ENCODE peak calls at places on chromosomes 11 and 22, in seven cellular contexts. F, Z, S, M, K, T and P are unnamed samples.

GRCh38 chr11:104033561-104033960 is 2.9 kb upstream of the DDI1 start:
- DNase-seq in Z (no peak), M (no peak), S (no peak), K (no peak), F (no peak), T (no peak), P (no peak)

GRCh38 chr11:62461740-62462522 is 43.1 kb downstream of the SCGB1A1 start:
- DNase-seq in Z (no peak), M (no peak), K (no peak), T (no peak), S (no peak), F (no peak), P (no peak)

GRCh38 chr22:45917146-45917545 is 59.8 kb downstream of the WNT7B start:
- DNase-seq in Z (no peak), K (no peak), T (no peak), F (no peak), M (no peak), S (no peak), P (no peak)

GRCh38 chr11:24859801-24860300 is 363.0 kb downstream of the LUZP2 start:
- DNase-seq in M (no peak), S (no peak), Z (no peak), K (no peak), F (no peak), T (peak), P (no peak)

GRCh38 chr11:118108513-118108912 is 21.8 kb upstream of the SMIM35 start:
- DNase-seq in Z (no peak), T (no peak), M (no peak), S (no peak), K (no peak), F (no peak), P (no peak)

GRCh38 chr11:74641289-74641688 is 48.9 kb downstream of the POLD3 start:
- DNase-seq in Z (no peak), T (no peak), M (no peak), K (no peak), F (no peak), S (no peak), P (no peak)

GRCh38 chr11:110130642-110131238 is 37.5 kb downstream of the ZC3H12C start:
- DNase-seq in M (no peak), S (no peak), K (no peak), Z (peak), F (no peak), T (no peak), P (no peak)

GRCh38 chr22:33869946-33870345 is 50.3 kb downstream of the LARGE1 start:
- DNase-seq in Z (no peak), M (no peak), F (no peak), K (no peak), S (no peak), T (no peak), P (no peak)

GRCh38 chr11:116847612-116848011 is 10.2 kb upstream of the APOA1 start:
- DNase-seq in Z (no peak), S (no peak), M (no peak), T (no peak), F (no peak), K (no peak), P (no peak)

GRCh38 chr11:132058211-132058772 is 687.9 kb downstream of the NTM start:
- DNase-seq in F (peak), T (no peak), K (no peak), S (no peak), M (no peak), Z (peak), P (no peak)

GRCh38 chr11:92770981-92771380 is 198.5 kb upstream of the MTNR1B start:
- DNase-seq in M (no peak), Z (no peak), T (no peak), F (no peak), K (no peak), S (no peak), P (no peak)

GRCh38 chr22:50507421-50507990 is at the start of gene LMF2:
- DNase-seq in M (peak), Z (peak), F (peak), S (peak), T (peak), K (peak), P (peak)

GRCh38 chr11:66720223-66720898 is 8.7 kb downstream of the SPTBN2 start:
- DNase-seq in F (peak), T (peak), S (no peak), M (no peak), K (peak), Z (no peak), P (no peak)

GRCh38 chr11:13561860-13562259 is 66.1 kb upstream of the PTH start:
- DNase-seq in S (no peak), K (no peak), F (no peak), M (no peak), T (no peak), Z (no peak), P (no peak)

GRCh38 chr11:120096756-120097191 is 41.1 kb downstream of the TRIM29 start:
- DNase-seq in K (no peak), S (no peak), Z (no peak), M (no peak), F (no peak), T (no peak), P (no peak)

GRCh38 chr22:21103633-21104032 is 57.9 kb downstream of the LRRC74B start:
- DNase-seq in M (no peak), Z (no peak), F (no peak), S (no peak), T (no peak), K (no peak), P (no peak)

GRCh38 chr22:42475122-42475521 is 42.9 kb upstream of the NFAM1 start:
- DNase-seq in K (no peak), S (no peak), Z (no peak), T (no peak), M (no peak), F (no peak), P (no peak)

GRCh38 chr22:40463727-40464126 is 93.3 kb downstream of the SGSM3 start:
- DNase-seq in K (no peak), M (no peak), T (no peak), F (no peak), S (no peak), Z (no peak), P (no peak)

DNA sequence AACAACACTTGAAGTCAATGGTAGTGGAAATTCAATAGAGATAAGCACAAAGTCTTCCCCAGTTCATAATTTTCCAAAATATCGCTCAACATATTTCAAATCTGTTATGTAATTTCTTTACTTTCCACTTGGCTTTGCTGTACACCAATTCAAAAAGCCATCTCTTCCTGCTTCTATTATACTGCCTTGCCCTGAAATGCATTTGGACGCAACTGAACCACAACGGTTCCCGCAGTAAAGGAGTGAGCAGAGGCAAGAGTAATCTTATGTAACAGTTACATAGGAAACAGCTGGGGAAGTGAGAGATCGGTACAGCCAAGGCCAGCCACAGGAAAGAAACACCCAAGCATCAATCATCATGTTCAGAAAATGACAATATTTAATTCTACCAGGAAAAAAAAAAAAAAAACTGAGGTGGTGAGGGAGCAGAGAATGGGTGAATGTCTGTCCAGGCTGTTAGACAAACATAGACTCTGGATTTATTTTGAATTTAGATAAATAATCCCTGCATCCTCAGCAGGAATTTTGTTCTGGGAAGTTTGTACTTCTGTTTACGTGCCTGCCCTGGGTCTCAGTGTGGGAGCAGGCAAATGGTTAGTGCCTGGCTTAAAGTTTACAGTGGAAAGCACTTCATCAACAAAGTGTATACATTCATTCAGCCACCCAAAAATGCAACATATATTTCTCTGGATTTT is 392.2 kb downstream of the ETS1 start:
- DNase-seq in F (no peak), S (peak), K (no peak), T (no peak), Z (no peak), M (no peak), P (no peak)
- TF ChIP-seq POLR2A in F (no peak), S (no peak), K (no peak), T (no peak), Z (no peak), M (no peak), P (no peak)

DNA sequence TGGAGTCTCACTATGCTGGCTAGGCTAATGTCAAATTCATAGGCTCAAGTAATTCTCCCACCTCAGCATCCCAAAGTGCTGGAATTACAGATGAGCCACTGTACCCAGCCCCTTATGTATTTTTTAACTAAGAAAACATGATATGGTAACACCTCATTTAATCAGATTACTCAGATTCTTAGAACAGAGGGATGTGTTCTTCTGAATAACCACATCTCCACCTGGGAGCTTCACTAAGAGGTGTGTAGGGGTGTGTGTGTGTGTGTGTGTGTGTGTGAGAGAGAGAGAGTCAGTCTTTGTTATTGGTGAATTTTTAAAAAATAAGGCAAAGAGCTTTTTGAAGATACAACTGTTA is 103.0 kb downstream of the USP35 start:
- DNase-seq in T (no peak), F (no peak), K (no peak), M (no peak), Z (no peak), S (no peak), P (no peak)
- H3K27ac ChIP-seq in T (peak), F (no peak), K (no peak), M (no peak), Z (no peak), S (no peak), P (no peak)

GRCh38 chr11:64784813-64785581 is 6.7 kb upstream of the SF1 start:
- DNase-seq in S (no peak), M (no peak), T (no peak), F (no peak), K (no peak), Z (no peak), P (no peak)
- TF ChIP-seq POLR2A in S (no peak), M (no peak), T (no peak), F (no peak), K (no peak), Z (no peak), P (no peak)

DNA sequence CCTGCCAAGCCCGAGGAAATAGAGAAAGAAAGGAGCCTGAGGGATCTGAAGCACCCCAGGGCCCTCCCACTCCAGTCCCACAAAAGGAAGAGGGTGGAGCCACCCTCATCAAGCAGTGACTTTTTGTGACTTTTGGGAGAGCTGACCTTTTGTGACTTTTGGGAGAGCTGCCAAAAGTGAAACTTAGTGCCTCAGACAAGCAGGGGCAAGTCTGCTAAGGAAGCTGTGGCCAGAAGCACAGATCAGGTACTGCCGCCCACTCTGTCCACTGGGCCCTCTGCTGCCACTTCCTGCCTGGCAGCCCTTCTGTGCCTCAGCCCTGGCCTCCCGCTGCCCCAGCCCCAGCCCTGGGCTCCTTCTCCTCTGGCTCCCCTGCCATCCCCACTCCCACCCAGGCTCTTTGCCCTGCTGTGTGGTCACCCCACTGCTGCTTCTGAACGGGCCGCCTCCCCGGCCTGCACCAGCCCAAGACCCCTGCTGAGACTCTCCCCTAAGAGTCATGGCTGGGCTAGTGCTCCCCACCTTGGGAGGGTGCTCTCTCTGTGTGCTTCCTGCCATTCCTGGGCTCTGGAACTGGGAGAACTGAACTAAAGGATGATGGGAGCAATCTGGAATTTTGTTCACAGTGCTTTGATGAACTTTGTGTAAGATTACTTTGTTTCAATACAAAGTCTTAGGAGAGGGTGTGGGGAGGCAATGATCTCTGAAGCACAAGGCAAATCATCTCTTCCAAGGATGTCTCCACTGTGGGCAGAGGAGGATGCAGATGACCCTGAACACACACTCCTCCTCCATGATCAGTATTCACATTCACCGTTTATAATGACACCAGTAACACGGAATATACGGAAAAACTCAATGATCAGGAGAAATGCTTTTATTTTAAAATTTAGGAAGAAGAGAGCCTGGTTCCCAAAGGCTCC is at the start of gene APOBEC3H:
- DNase-seq in S (peak), F (peak), M (no peak), T (no peak), K (no peak), Z (peak), P (no peak)
- H3K27ac ChIP-seq in S (peak), F (no peak), M (peak), T (peak), K (peak), Z (no peak), P (peak)

GRCh38 chr22:16658068-16658467 is 65.5 kb upstream of the CCT8L2 start:
- DNase-seq in S (no peak), Z (no peak), K (no peak), T (no peak), M (no peak), F (no peak), P (no peak)

GRCh38 chr22:16651217-16651616 is 58.6 kb upstream of the CCT8L2 start:
- DNase-seq in S (no peak), K (no peak), Z (no peak), M (no peak), F (no peak), T (no peak), P (no peak)

GRCh38 chr22:16654882-16655281 is 62.3 kb upstream of the CCT8L2 start:
- DNase-seq in Z (no peak), F (no peak), M (no peak), K (no peak), S (no peak), T (no peak), P (no peak)
- TF ChIP-seq POLR2A in Z (no peak), F (no peak), M (no peak), K (no peak), S (no peak), T (no peak), P (no peak)

DNA sequence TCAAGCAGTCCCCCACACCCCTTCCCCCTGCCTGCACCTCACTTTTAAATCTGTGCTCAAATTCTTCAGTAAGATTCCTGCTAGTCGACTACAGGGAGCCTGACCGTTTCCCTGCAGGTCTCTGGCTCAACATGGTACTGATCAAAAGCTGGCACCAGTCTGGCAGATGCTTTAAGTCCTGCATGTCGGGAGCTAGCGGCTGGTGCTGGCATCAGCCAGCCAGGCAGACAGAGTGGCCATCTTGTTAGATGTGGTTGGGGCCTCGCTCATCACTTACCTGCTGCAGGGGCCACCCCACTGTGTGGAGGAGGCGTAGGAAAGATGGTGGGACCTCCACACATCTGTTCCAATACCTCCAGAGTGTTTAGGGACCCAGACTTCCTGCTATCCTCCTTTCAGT is 204.4 kb upstream of the SORL1-AS1 start:
- DNase-seq in F (no peak), T (no peak), K (no peak), S (no peak), M (no peak), Z (no peak), P (peak)
- H3K27ac ChIP-seq in F (no peak), T (no peak), K (no peak), S (no peak), M (peak), Z (no peak), P (peak)